ENCODE peak calls at places on chromosomes 1 and 21, in eight cellular contexts. One of them, this sample, is unnamed. For H3K36me3, the result is how much of the 10 kb centered on the place peaks cover.

GRCh38 chr1:44707112-44707881 is 23.7 kb downstream of the RNU5D-1 start:
- DNase-seq in small intestine: no peak
- DNase-seq in breast epithelium: no peak
- DNase-seq in IMR-90: peak
- DNase-seq in body of pancreas: no peak
- DNase-seq in ovary: no peak
- DNase-seq in effector memory CD4-positive, alpha-beta T cell: no peak
- DNase-seq in lower lobe of right lung: no peak
- DNase-seq in this sample: no peak

GRCh38 chr1:16017461-16018303 is at the start of gene HSPB7:
- DNase-seq in ovary: peak
- DNase-seq in lower lobe of right lung: peak
- DNase-seq in breast epithelium: peak
- DNase-seq in effector memory CD4-positive, alpha-beta T cell: no peak
- DNase-seq in IMR-90: peak
- DNase-seq in body of pancreas: peak
- DNase-seq in small intestine: no peak
- DNase-seq in this sample: no peak

GRCh38 chr1:112533029-112533428 is 24.3 kb downstream of the WNT2B start:
- DNase-seq in breast epithelium: no peak
- DNase-seq in effector memory CD4-positive, alpha-beta T cell: no peak
- DNase-seq in ovary: no peak
- DNase-seq in IMR-90: peak
- DNase-seq in lower lobe of right lung: no peak
- DNase-seq in body of pancreas: no peak
- DNase-seq in small intestine: no peak
- DNase-seq in this sample: no peak

GRCh38 chr21:42463861-42464515 is 32.0 kb downstream of the RSPH1 start:
- DNase-seq in lower lobe of right lung: peak
- DNase-seq in IMR-90: peak
- DNase-seq in body of pancreas: no peak
- DNase-seq in breast epithelium: no peak
- DNase-seq in small intestine: peak
- DNase-seq in ovary: no peak
- DNase-seq in effector memory CD4-positive, alpha-beta T cell: peak
- DNase-seq in this sample: peak

GRCh38 chr1:117067528-117068370 is 7.6 kb downstream of the TTF2 start:
- DNase-seq in breast epithelium: no peak
- DNase-seq in body of pancreas: peak
- DNase-seq in IMR-90: peak
- DNase-seq in lower lobe of right lung: no peak
- DNase-seq in ovary: peak
- DNase-seq in effector memory CD4-positive, alpha-beta T cell: peak
- DNase-seq in small intestine: peak
- DNase-seq in this sample: no peak

GRCh38 chr1:150557065-150557600 is 7.9 kb downstream of the ADAMTSL4 start:
- DNase-seq in ovary: peak
- DNase-seq in body of pancreas: no peak
- DNase-seq in lower lobe of right lung: no peak
- DNase-seq in small intestine: no peak
- DNase-seq in IMR-90: no peak
- DNase-seq in effector memory CD4-positive, alpha-beta T cell: no peak
- DNase-seq in breast epithelium: no peak
- DNase-seq in this sample: no peak

GRCh38 chr1:53390261-53390660 is 62.4 kb upstream of the LRP8 start:
- DNase-seq in effector memory CD4-positive, alpha-beta T cell: no peak
- DNase-seq in body of pancreas: no peak
- DNase-seq in ovary: no peak
- DNase-seq in small intestine: peak
- DNase-seq in IMR-90: no peak
- DNase-seq in lower lobe of right lung: peak
- DNase-seq in breast epithelium: peak
- DNase-seq in this sample: no peak

GRCh38 chr1:199691540-199691939 is 336.0 kb upstream of the NR5A2 start:
- DNase-seq in breast epithelium: no peak
- DNase-seq in body of pancreas: no peak
- DNase-seq in lower lobe of right lung: no peak
- DNase-seq in effector memory CD4-positive, alpha-beta T cell: no peak
- DNase-seq in ovary: no peak
- DNase-seq in small intestine: peak
- DNase-seq in IMR-90: peak
- DNase-seq in this sample: no peak

GRCh38 chr1:54791880-54792522 is 9.1 kb downstream of the TTC22 start:
- DNase-seq in ovary: no peak
- DNase-seq in small intestine: peak
- DNase-seq in breast epithelium: no peak
- DNase-seq in body of pancreas: no peak
- DNase-seq in IMR-90: peak
- DNase-seq in effector memory CD4-positive, alpha-beta T cell: no peak
- DNase-seq in lower lobe of right lung: no peak
- DNase-seq in this sample: no peak

GRCh38 chr21:34833465-34833864 is 164.7 kb downstream of the CLIC6 start:
- DNase-seq in small intestine: no peak
- DNase-seq in body of pancreas: no peak
- DNase-seq in ovary: no peak
- DNase-seq in lower lobe of right lung: no peak
- DNase-seq in effector memory CD4-positive, alpha-beta T cell: no peak
- DNase-seq in IMR-90: no peak
- DNase-seq in breast epithelium: no peak
- DNase-seq in this sample: no peak

GRCh38 chr1:160256396-160257046 is 5.8 kb downstream of the DCAF8 start:
- DNase-seq in body of pancreas: no peak
- DNase-seq in ovary: no peak
- DNase-seq in lower lobe of right lung: no peak
- DNase-seq in breast epithelium: no peak
- DNase-seq in small intestine: no peak
- DNase-seq in effector memory CD4-positive, alpha-beta T cell: no peak
- DNase-seq in IMR-90: peak
- DNase-seq in this sample: no peak

GRCh38 chr1:235051521-235051920 is 77.1 kb downstream of the TOMM20 start:
- DNase-seq in small intestine: no peak
- DNase-seq in lower lobe of right lung: peak
- DNase-seq in effector memory CD4-positive, alpha-beta T cell: no peak
- DNase-seq in breast epithelium: no peak
- DNase-seq in IMR-90: no peak
- DNase-seq in ovary: no peak
- DNase-seq in body of pancreas: peak
- DNase-seq in this sample: no peak

GRCh38 chr1:63323866-63324778 is 1.8 kb downstream of the FOXD3 start:
- DNase-seq in IMR-90: no peak
- DNase-seq in lower lobe of right lung: no peak
- DNase-seq in body of pancreas: no peak
- DNase-seq in ovary: no peak
- DNase-seq in effector memory CD4-positive, alpha-beta T cell: no peak
- DNase-seq in breast epithelium: no peak
- DNase-seq in small intestine: no peak
- DNase-seq in this sample: no peak

GRCh38 chr1:44029911-44030605 is 1.2 kb downstream of the SLC6A9 start:
- DNase-seq in effector memory CD4-positive, alpha-beta T cell: peak
- DNase-seq in ovary: peak
- DNase-seq in lower lobe of right lung: peak
- DNase-seq in small intestine: peak
- DNase-seq in breast epithelium: peak
- DNase-seq in body of pancreas: peak
- DNase-seq in IMR-90: peak
- DNase-seq in this sample: peak

GRCh38 chr21:35035116-35035515 is 14.0 kb downstream of the RUNX1 start:
- DNase-seq in breast epithelium: no peak
- DNase-seq in effector memory CD4-positive, alpha-beta T cell: no peak
- DNase-seq in IMR-90: no peak
- DNase-seq in ovary: no peak
- DNase-seq in lower lobe of right lung: no peak
- DNase-seq in small intestine: no peak
- DNase-seq in body of pancreas: no peak
- DNase-seq in this sample: no peak

GRCh38 chr1:232667094-232667780 is 37.3 kb upstream of the SIPA1L2 start:
- DNase-seq in small intestine: peak
- DNase-seq in ovary: no peak
- DNase-seq in lower lobe of right lung: no peak
- DNase-seq in IMR-90: no peak
- DNase-seq in breast epithelium: no peak
- DNase-seq in body of pancreas: no peak
- DNase-seq in effector memory CD4-positive, alpha-beta T cell: no peak
- DNase-seq in this sample: no peak

GRCh38 chr1:34839526-34840305 is 19.8 kb downstream of the SMIM12 start:
- DNase-seq in body of pancreas: no peak
- DNase-seq in breast epithelium: no peak
- DNase-seq in effector memory CD4-positive, alpha-beta T cell: no peak
- DNase-seq in lower lobe of right lung: no peak
- DNase-seq in small intestine: no peak
- DNase-seq in ovary: no peak
- DNase-seq in IMR-90: no peak
- DNase-seq in this sample: no peak

GRCh38 chr1:34842952-34843371 is 16.6 kb downstream of the SMIM12 start:
- DNase-seq in effector memory CD4-positive, alpha-beta T cell: no peak
- DNase-seq in ovary: no peak
- DNase-seq in small intestine: no peak
- DNase-seq in IMR-90: no peak
- DNase-seq in lower lobe of right lung: no peak
- DNase-seq in body of pancreas: no peak
- DNase-seq in breast epithelium: no peak
- DNase-seq in this sample: no peak

GRCh38 chr1:34844252-34844634 is 15.3 kb downstream of the SMIM12 start:
- DNase-seq in lower lobe of right lung: no peak
- DNase-seq in effector memory CD4-positive, alpha-beta T cell: no peak
- DNase-seq in body of pancreas: no peak
- DNase-seq in small intestine: no peak
- DNase-seq in breast epithelium: no peak
- DNase-seq in IMR-90: no peak
- DNase-seq in ovary: no peak
- DNase-seq in this sample: no peak

GRCh38 chr1:34843392-34844251 is 15.9 kb downstream of the SMIM12 start:
- DNase-seq in effector memory CD4-positive, alpha-beta T cell: no peak
- DNase-seq in breast epithelium: no peak
- DNase-seq in lower lobe of right lung: no peak
- DNase-seq in IMR-90: no peak
- DNase-seq in small intestine: no peak
- DNase-seq in ovary: no peak
- DNase-seq in body of pancreas: no peak
- DNase-seq in this sample: no peak

DNA sequence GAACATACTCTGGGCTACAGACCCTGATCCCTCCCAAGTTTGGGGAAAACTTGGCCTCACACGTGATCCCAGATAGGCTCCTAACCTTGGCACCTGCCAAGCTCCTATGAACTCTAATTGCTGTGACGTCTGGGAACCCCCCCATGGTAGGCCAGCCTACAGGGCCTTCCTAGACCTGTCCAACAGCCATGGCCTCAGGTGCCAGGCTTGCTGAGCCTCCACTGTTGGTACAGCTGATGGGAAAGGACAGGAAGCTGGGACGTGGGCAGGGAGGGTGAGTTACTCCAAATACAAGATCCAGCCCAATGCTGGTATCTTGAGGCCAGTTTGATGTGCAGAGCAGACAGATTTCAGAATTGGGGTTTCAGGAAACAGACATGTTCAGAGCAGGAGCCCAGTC is 19.1 kb downstream of the SMIM12 start:
- DNase-seq in lower lobe of right lung: no peak
- DNase-seq in breast epithelium: no peak
- DNase-seq in body of pancreas: no peak
- DNase-seq in IMR-90: no peak
- DNase-seq in ovary: no peak
- DNase-seq in effector memory CD4-positive, alpha-beta T cell: no peak
- DNase-seq in small intestine: no peak
- DNase-seq in this sample: no peak
- H3K4me3 ChIP-seq in lower lobe of right lung: no peak
- H3K4me3 ChIP-seq in breast epithelium: no peak
- H3K4me3 ChIP-seq in body of pancreas: no peak
- H3K4me3 ChIP-seq in IMR-90: no peak
- H3K4me3 ChIP-seq in ovary: no peak
- H3K4me3 ChIP-seq in effector memory CD4-positive, alpha-beta T cell: no peak
- H3K4me3 ChIP-seq in small intestine: no peak
- H3K4me3 ChIP-seq in this sample: no peak

GRCh38 chr21:39661121-39661520 is 48.4 kb downstream of the B3GALT5 start:
- DNase-seq in ovary: no peak
- DNase-seq in IMR-90: no peak
- DNase-seq in lower lobe of right lung: no peak
- DNase-seq in small intestine: no peak
- DNase-seq in effector memory CD4-positive, alpha-beta T cell: no peak
- DNase-seq in body of pancreas: no peak
- DNase-seq in breast epithelium: no peak
- DNase-seq in this sample: no peak
- H3K36me3 ChIP-seq in ovary: under half
- H3K36me3 ChIP-seq in IMR-90: under half
- H3K36me3 ChIP-seq in lower lobe of right lung: under half
- H3K36me3 ChIP-seq in small intestine: under half
- H3K36me3 ChIP-seq in effector memory CD4-positive, alpha-beta T cell: under half
- H3K36me3 ChIP-seq in body of pancreas: under half
- H3K36me3 ChIP-seq in breast epithelium: under half
- H3K36me3 ChIP-seq in this sample: under half

DNA sequence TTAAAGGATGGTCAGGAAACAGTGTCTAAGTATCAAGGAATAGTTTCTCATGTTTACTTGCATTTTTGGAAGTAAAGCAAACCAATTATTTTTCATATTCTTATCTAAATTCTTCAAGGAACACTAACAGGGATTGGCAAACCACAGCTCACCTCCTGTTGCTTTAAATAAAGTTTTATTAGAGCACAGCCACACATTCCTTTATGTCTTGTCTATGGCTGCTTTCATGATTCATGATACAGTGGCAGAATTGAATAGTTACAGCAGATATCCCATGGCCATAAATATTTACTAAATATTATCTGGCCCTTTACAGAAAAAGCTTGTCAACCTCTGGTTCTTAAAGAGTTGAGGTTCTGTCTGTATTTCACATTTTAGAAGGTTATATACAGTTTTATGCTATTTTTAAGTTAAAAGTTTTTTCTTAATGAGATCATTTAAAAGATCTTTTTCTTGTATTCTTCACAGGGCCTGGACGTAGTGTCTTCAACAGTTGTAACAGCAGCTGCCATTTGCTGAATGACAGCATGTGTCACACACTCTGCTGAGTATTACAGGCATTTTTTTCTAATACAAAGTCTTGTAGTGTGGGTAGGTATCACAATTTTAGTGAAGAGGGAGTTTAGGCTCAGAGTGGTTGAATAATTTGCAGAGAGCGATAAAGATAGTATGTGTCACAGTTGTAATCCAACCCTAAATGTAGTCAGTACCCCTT is 2.6 kb downstream of the ZNF691 start:
- DNase-seq in lower lobe of right lung: no peak
- DNase-seq in small intestine: no peak
- DNase-seq in ovary: no peak
- DNase-seq in body of pancreas: no peak
- DNase-seq in IMR-90: no peak
- DNase-seq in breast epithelium: no peak
- DNase-seq in effector memory CD4-positive, alpha-beta T cell: no peak
- DNase-seq in this sample: no peak
- H3K4me3 ChIP-seq in lower lobe of right lung: no peak
- H3K4me3 ChIP-seq in small intestine: no peak
- H3K4me3 ChIP-seq in ovary: no peak
- H3K4me3 ChIP-seq in body of pancreas: no peak
- H3K4me3 ChIP-seq in IMR-90: no peak
- H3K4me3 ChIP-seq in breast epithelium: no peak
- H3K4me3 ChIP-seq in effector memory CD4-positive, alpha-beta T cell: no peak
- H3K4me3 ChIP-seq in this sample: no peak

GRCh38 chr1:110019790-110020189 is 14.6 kb upstream of the STRIP1 start:
- DNase-seq in ovary: no peak
- DNase-seq in small intestine: no peak
- DNase-seq in IMR-90: no peak
- DNase-seq in lower lobe of right lung: no peak
- DNase-seq in breast epithelium: no peak
- DNase-seq in effector memory CD4-positive, alpha-beta T cell: no peak
- DNase-seq in body of pancreas: no peak
- DNase-seq in this sample: no peak

GRCh38 chr1:110021285-110021684 is 13.1 kb upstream of the STRIP1 start:
- DNase-seq in lower lobe of right lung: no peak
- DNase-seq in body of pancreas: no peak
- DNase-seq in effector memory CD4-positive, alpha-beta T cell: no peak
- DNase-seq in breast epithelium: no peak
- DNase-seq in ovary: no peak
- DNase-seq in small intestine: no peak
- DNase-seq in IMR-90: no peak
- DNase-seq in this sample: no peak

GRCh38 chr1:110024613-110025012 is 9.8 kb upstream of the STRIP1 start:
- DNase-seq in IMR-90: no peak
- DNase-seq in effector memory CD4-positive, alpha-beta T cell: no peak
- DNase-seq in lower lobe of right lung: no peak
- DNase-seq in body of pancreas: no peak
- DNase-seq in breast epithelium: no peak
- DNase-seq in ovary: no peak
- DNase-seq in small intestine: no peak
- DNase-seq in this sample: no peak
- H3K36me3 ChIP-seq in IMR-90: under half
- H3K36me3 ChIP-seq in effector memory CD4-positive, alpha-beta T cell: under half
- H3K36me3 ChIP-seq in lower lobe of right lung: half or more
- H3K36me3 ChIP-seq in body of pancreas: under half
- H3K36me3 ChIP-seq in breast epithelium: under half
- H3K36me3 ChIP-seq in ovary: under half
- H3K36me3 ChIP-seq in small intestine: under half
- H3K36me3 ChIP-seq in this sample: under half